ENCODE peak calls at places on chromosomes 4 and X, in five cellular contexts. I is adrenal gland, B is vagina, M is GM12878, Q is tibial nerve. W is an unnamed sample.

GRCh38 chrX:155819966-155820491 is 61.1 kb upstream of the VAMP7 start:
- DNase-seq in I (peak; percentile 68), B (no peak), M (peak; percentile 11), Q (peak; percentile 49), W (no peak)

GRCh38 chr4:109303141-109303499 is 662 bp upstream of the COL25A1 start:
- DNase-seq in B (no peak), I (no peak), Q (no peak), M (no peak), W (no peak)

GRCh38 chr4:7964890-7965662 is 25.4 kb upstream of the AFAP1 start:
- DNase-seq in B (no peak), I (peak; percentile 38), M (no peak), Q (peak; percentile 63), W (no peak)

GRCh38 chr4:189090174-189090814 is 850.4 kb upstream of the FRG1 start:
- DNase-seq in B (no peak), Q (no peak), M (no peak), I (no peak), W (no peak)

GRCh38 chr4:147736458-147736857 is 4.6 kb downstream of the ARHGAP10 start:
- DNase-seq in M (no peak), Q (no peak), B (no peak), I (no peak), W (no peak)

GRCh38 chrX:68938244-68939004 is 109.6 kb downstream of the EFNB1 start:
- DNase-seq in I (peak; percentile 39), M (no peak), Q (no peak), B (peak; percentile 74), W (no peak)

GRCh38 chr4:127209580-127210095 is 423.1 kb upstream of the INTU start:
- DNase-seq in I (no peak), B (no peak), M (no peak), Q (no peak), W (no peak)

GRCh38 chrX:113001836-113002235 is 161.2 kb upstream of the AMOT start:
- DNase-seq in I (no peak), M (no peak), B (no peak), Q (no peak), W (no peak)

GRCh38 chrX:69163936-69164741 is 1.1 kb downstream of the PJA1 start:
- DNase-seq in I (no peak), M (no peak), Q (peak; percentile 10), B (peak; percentile 82), W (peak; percentile 53)

GRCh38 chrX:110146521-110146920 is 143.6 kb downstream of the TMEM164 start:
- DNase-seq in M (no peak), I (peak; percentile 44), B (no peak), Q (peak; percentile 68), W (no peak)

GRCh38 chr4:184514121-184514988 is 40.0 kb upstream of the IRF2 start:
- DNase-seq in B (no peak), Q (peak; percentile 24), I (peak; percentile 75), M (peak; percentile 94), W (peak; percentile 93)

GRCh38 chr4:37891221-37892159 is 606 bp downstream of the TBC1D1 start:
- DNase-seq in M (peak; percentile 79), Q (peak; percentile 30), I (no peak), B (no peak), W (no peak)

GRCh38 chrX:135707880-135708279 is 5.6 kb upstream of the CT45A1 start:
- DNase-seq in B (no peak), Q (no peak), I (no peak), M (no peak), W (no peak)

GRCh38 chr4:2105559-2105958 is 46.4 kb downstream of the NAT8L start:
- DNase-seq in Q (no peak), B (no peak), M (no peak), I (no peak), W (no peak)

GRCh38 chrX:154797006-154797405 is 8.3 kb downstream of the MPP1 start:
- DNase-seq in M (no peak), Q (no peak), I (no peak), B (no peak), W (no peak)

GRCh38 chrX:11111038-11111851 is at the start of gene HCCS:
- DNase-seq in M (peak; percentile 46), B (no peak), Q (peak; percentile 62), I (peak; percentile 84), W (peak; percentile 94)
- TF ChIP-seq POLR2A in M (peak; percentile 77), B (no peak), Q (no peak), I (peak; percentile 35), W (peak; percentile 71)

DNA sequence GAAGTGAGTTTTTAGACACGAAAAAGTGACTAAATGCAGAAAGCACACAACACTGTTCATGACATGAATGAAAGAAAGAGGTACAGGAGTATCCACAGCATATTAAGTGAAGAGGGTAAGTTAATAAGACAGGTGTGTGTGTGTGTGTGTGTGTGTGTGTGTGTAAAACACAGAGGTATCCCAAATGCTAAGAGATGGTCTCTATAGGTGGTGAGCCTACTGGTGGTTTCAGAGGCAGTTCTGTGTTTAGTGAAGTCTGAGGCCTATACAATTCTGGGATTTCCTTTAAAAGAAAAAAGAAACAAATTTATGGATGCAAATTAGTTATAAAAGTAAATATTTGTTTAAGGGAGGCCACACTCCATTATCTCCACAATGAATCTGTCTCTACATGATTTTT is 17.4 kb upstream of the TNIP3 start:
- DNase-seq in I (no peak), Q (no peak), M (no peak), B (no peak), W (no peak)
- H3K27ac ChIP-seq in I (no peak overlapping the region), Q (no peak overlapping the region), M (no peak overlapping the region), B (peak overlapping the region; percentile 45), W (no peak overlapping the region)

GRCh38 chr4:168614316-168615057 is 117.6 kb downstream of the PALLD start:
- DNase-seq in B (no peak), Q (no peak), M (no peak), I (no peak), W (no peak)

GRCh38 chr4:168613869-168614268 is 117.0 kb downstream of the PALLD start:
- DNase-seq in M (no peak), Q (no peak), I (no peak), B (no peak), W (no peak)

GRCh38 chr4:168610911-168611530 is 114.2 kb downstream of the PALLD start:
- DNase-seq in I (no peak), Q (no peak), B (no peak), M (no peak), W (no peak)

GRCh38 chr4:168615294-168615693 is 118.4 kb downstream of the PALLD start:
- DNase-seq in M (no peak), Q (no peak), I (no peak), B (no peak), W (no peak)

DNA sequence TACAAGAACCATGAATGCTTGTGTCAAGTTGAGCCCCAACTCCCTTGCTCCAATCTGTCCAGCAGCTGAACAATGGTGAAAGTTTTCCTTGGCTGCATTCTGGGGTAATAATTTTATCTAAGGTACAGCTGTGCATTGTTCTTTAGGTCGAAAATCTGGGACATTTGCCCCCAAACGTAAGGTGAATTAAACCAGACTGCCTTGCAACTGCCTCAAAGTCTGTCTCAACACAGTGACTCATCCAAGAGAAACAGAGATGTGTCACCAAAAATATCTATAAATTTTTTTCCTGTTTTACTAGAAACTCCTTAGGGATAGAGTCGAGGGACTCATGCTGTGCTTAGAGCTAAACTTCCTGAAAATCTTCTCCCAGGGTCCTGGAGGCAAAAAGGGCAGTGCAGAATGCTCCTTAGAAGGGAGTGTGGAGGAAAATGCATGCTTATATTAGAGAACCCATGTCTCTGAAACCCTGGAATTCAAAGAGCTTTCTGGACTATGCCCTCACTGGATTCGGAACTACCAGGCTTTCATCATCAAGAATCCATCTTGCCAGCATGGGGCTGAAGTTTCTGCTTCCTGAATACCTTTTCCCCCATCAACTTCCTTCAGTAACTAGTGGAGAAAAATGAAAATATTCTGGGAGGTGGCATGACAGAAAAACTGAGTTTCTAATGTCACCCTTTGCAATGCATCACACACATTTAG is 115.7 kb downstream of the PALLD start:
- DNase-seq in M (no peak), Q (no peak), I (no peak), B (no peak), W (no peak)
- H3K4me1 ChIP-seq in M (no peaks in the 10 kb centered on the region), Q (no peaks in the 10 kb centered on the region), I (no peaks in the 10 kb centered on the region), B (peaks cover 10% of the 10 kb centered on the region), W (peaks cover 9% of the 10 kb centered on the region)

GRCh38 chr4:100041646-100042045 is 91.6 kb upstream of the H2AZ1 start:
- DNase-seq in I (no peak), Q (no peak), B (no peak), M (no peak), W (peak; percentile 55)
- TF ChIP-seq POLR2A in I (no peak), Q (no peak), B (no peak), M (no peak), W (no peak)

DNA sequence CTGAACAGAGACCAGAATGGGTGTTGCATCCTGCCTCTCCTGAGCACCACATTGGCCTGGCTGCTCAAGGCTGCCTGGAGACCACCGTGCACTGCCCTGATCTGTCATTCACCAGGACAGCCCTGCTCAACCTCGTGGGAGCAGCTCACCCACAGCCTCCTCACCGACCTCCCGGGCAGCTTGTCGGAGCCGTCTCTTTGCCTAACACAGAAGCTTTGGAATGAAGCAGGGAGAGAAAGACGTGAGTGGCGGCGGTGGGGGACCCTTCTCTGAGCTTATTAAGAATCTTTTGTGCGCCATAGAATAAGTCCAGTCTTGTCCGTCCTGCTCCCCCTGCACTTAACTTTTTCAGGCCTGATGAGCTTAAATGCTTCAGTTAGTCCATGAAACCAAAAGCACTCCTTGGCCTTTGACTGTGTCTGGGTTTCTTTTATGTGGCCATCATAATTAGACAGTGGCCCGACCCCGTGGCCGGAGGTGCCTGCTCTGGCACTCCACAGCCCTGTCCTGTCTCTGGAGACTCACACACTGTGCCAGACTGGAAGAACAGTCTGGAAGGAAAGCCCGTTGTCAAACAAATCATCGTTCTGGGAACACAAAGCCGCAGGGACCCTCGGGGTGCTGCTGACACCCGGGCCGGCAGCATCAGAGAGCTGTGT is 192.8 kb downstream of the BCOR start:
- DNase-seq in B (no peak), M (no peak), Q (no peak), I (no peak), W (no peak)
- H3K27ac ChIP-seq in B (no peak overlapping the region), M (no peak overlapping the region), Q (no peak overlapping the region), I (no peak overlapping the region), W (peak overlapping the region; percentile 62)

DNA sequence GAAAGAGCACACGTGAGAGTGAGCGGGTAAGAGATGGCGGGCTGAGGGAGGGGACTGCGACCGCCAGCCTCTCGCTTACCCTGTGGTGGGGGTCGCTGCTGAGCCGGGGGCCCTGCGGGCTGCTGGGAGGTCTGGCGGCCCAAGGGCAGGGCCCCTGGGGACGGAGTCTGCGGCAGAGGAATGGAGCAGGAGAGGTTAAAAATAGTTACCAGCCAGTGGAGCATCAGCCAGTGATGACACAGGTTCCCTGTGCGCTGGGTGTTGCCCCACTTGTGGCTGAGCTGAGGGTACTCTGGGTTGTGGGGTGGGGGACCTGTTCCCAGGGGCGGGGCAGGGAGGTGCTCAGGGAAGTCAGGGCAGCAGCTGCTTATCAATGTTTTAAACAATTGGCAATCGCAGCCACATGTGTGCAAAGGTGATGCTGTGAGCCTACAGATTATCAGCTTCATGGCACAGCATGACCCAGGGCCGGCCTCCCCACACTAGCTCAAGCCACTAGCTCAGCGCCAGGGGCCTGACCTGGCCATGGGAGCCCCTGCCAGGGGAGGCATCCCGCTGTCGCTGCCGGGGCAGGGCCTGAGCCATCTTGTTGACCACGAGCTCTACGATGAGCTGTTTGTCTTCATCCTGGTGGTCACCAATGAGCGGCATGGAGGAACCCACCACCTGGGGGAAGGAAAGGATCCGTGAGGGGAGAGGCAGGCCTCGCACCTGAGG is 7.5 kb upstream of the TIMP1 start:
- DNase-seq in B (no peak), Q (no peak), I (no peak), M (no peak), W (no peak)
- H3K4me1 ChIP-seq in B (no peaks in the 10 kb centered on the region), Q (no peaks in the 10 kb centered on the region), I (no peaks in the 10 kb centered on the region), M (peaks cover 8% of the 10 kb centered on the region), W (peaks cover 2% of the 10 kb centered on the region)

W was measured in esophagus muscularis mucosa.